ENCODE peak calls at places on chromosomes 6 and 20, in ten cellular contexts. H is PC-3, C is mesothelial cell of epicardium, K is cardiac muscle cell, Z is GM10248, B is AG10803, T is nephron progenitor cell, X is Caco-2, F is adrenal gland, S is cardiac fibroblast. J is an unnamed sample.

GRCh38 chr6:9463311-9463710 is 951.6 kb downstream of the TFAP2A start:
- DNase-seq in H (peak), C (no peak), K (no peak), Z (no peak), B (peak), T (no peak), X (no peak), F (no peak), S (peak), J (no peak)

GRCh38 chr6:157644043-157644810 is 178.8 kb upstream of the SNX9 start:
- DNase-seq in H (peak), C (no peak), K (peak), Z (no peak), B (peak), T (no peak), X (no peak), F (no peak), S (peak), J (no peak)

GRCh38 chr6:68077661-68078060 is 557.4 kb upstream of the ADGRB3 start:
- DNase-seq in H (no peak), C (no peak), K (no peak), Z (no peak), B (no peak), T (no peak), X (no peak), F (no peak), S (no peak), J (no peak)

GRCh38 chr6:89413006-89413400 is 930 bp upstream of the RRAGD start:
- DNase-seq in H (no peak), C (no peak), K (no peak), Z (no peak), B (no peak), T (no peak), X (no peak), F (no peak), S (no peak), J (no peak)

GRCh38 chr20:57986776-57987175 is 241.7 kb downstream of the ANKRD60 start:
- DNase-seq in H (no peak), C (no peak), K (no peak), Z (no peak), B (no peak), T (no peak), X (no peak), F (no peak), S (no peak), J (no peak)

GRCh38 chr20:47493175-47493953 is 8.3 kb upstream of the NCOA3 start:
- DNase-seq in H (peak), C (peak), K (peak), Z (no peak), B (peak), T (no peak), X (peak), F (peak), S (peak), J (no peak)

GRCh38 chr20:14879020-14879697 is 541.7 kb upstream of the FLRT3 start:
- DNase-seq in H (peak), C (no peak), K (peak), Z (no peak), B (peak), T (no peak), X (peak), F (no peak), S (peak), J (no peak)

GRCh38 chr20:35263609-35264223 is 14.2 kb downstream of the MMP24OS start:
- DNase-seq in H (peak), C (no peak), K (no peak), Z (no peak), B (no peak), T (no peak), X (no peak), F (no peak), S (no peak), J (no peak)

GRCh38 chr6:160297310-160297709 is 38.7 kb upstream of the SLC22A2 start:
- DNase-seq in H (peak), C (no peak), K (no peak), Z (no peak), B (no peak), T (no peak), X (peak), F (no peak), S (no peak), J (no peak)

GRCh38 chr20:47843886-47844567 is 58.7 kb upstream of the SULF2 start:
- DNase-seq in H (peak), C (no peak), K (no peak), Z (no peak), B (no peak), T (no peak), X (peak), F (no peak), S (no peak), J (no peak)

GRCh38 chr6:141498980-141499379 is 633.7 kb upstream of the GJE1 start:
- DNase-seq in H (no peak), C (no peak), K (no peak), Z (no peak), B (peak), T (no peak), X (no peak), F (no peak), S (no peak), J (no peak)

GRCh38 chr6:95518630-95519227 is 58.6 kb upstream of the MANEA start:
- DNase-seq in H (no peak), C (no peak), K (no peak), Z (no peak), B (no peak), T (no peak), X (no peak), F (no peak), S (no peak), J (no peak)

GRCh38 chr6:163173741-163174140 is 240.8 kb upstream of the QKI start:
- DNase-seq in H (no peak), C (no peak), K (no peak), Z (no peak), B (no peak), T (no peak), X (no peak), F (no peak), S (no peak), J (no peak)

GRCh38 chr6:166866839-166867637 is 89.3 kb downstream of the RNASET2 start:
- DNase-seq in H (no peak), C (no peak), K (no peak), Z (no peak), B (no peak), T (no peak), X (no peak), F (no peak), S (no peak), J (no peak)

GRCh38 chr20:49420811-49421295 is 61.6 kb downstream of the KCNB1 start:
- DNase-seq in H (no peak), C (no peak), K (peak), Z (no peak), B (no peak), T (no peak), X (no peak), F (no peak), S (peak), J (no peak)
- TF ChIP-seq CTCF in H (no peak), C (no peak), K (no peak), Z (no peak), B (no peak), T (no peak), X (no peak), F (no peak), S (no peak), J (no peak)

GRCh38 chr20:49507741-49508434 is 25.4 kb upstream of the KCNB1 start:
- DNase-seq in H (no peak), C (no peak), K (no peak), Z (no peak), B (no peak), T (no peak), X (no peak), F (no peak), S (no peak), J (no peak)

GRCh38 chr20:49501917-49502316 is 19.4 kb upstream of the KCNB1 start:
- DNase-seq in H (peak), C (no peak), K (peak), Z (no peak), B (peak), T (no peak), X (peak), F (no peak), S (peak), J (no peak)

GRCh38 chr20:49510562-49511117 is 28.2 kb upstream of the KCNB1 start:
- DNase-seq in H (peak), C (no peak), K (peak), Z (no peak), B (peak), T (no peak), X (peak), F (peak), S (peak), J (no peak)

GRCh38 chr20:49508435-49509199 is 26.1 kb upstream of the KCNB1 start:
- DNase-seq in H (peak), C (no peak), K (peak), Z (peak), B (peak), T (peak), X (peak), F (no peak), S (peak), J (peak)

DNA sequence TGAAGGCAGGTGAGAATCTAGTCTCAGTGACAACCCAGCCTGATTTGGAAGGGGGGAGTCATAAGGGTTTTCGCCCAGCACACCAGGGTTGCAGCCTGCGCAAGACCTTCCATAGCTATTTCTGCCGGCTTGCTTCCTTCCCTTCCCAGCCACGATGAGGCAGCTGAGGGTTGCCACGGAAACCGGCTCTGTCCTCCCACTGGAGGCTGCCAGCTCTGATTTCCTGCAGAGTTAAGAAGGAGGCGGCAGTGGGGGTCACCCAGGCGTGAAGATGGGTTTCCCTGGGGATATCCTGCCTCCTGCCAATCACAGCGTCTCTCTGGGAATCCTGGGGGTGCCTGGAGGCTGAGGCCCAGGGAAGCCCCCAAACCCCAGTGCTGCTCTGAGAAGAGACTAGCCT is 23.1 kb upstream of the KCNB1 start:
- DNase-seq in H (no peak), C (no peak), K (peak), Z (no peak), B (peak), T (peak), X (peak), F (peak), S (peak), J (peak)
- TF ChIP-seq CTCF in H (no peak), C (no peak), K (no peak), Z (no peak), B (no peak), T (no peak), X (no peak), F (no peak), S (no peak), J (no peak)

GRCh38 chr6:127191716-127192115 is 73.2 kb downstream of the RSPO3 start:
- DNase-seq in H (no peak), C (no peak), K (no peak), Z (no peak), B (peak), T (no peak), X (no peak), F (no peak), S (no peak), J (no peak)

GRCh38 chr6:127188752-127189151 is 70.3 kb downstream of the RSPO3 start:
- DNase-seq in H (no peak), C (no peak), K (no peak), Z (no peak), B (no peak), T (no peak), X (no peak), F (no peak), S (no peak), J (no peak)

GRCh38 chr6:127192911-127193503 is 73.7 kb upstream of the RNF146 start:
- DNase-seq in H (no peak), C (no peak), K (peak), Z (no peak), B (peak), T (no peak), X (no peak), F (no peak), S (peak), J (no peak)

GRCh38 chr6:127186889-127187288 is 68.4 kb downstream of the RSPO3 start:
- DNase-seq in H (peak), C (no peak), K (no peak), Z (peak), B (no peak), T (peak), X (peak), F (peak), S (peak), J (peak)

GRCh38 chr6:127190552-127190951 is 72.1 kb downstream of the RSPO3 start:
- DNase-seq in H (peak), C (no peak), K (peak), Z (no peak), B (peak), T (no peak), X (no peak), F (no peak), S (peak), J (no peak)
- TF ChIP-seq CTCF in H (peak), C (no peak), K (peak), Z (peak), B (peak), T (peak), X (peak), F (peak), S (peak), J (peak)

DNA sequence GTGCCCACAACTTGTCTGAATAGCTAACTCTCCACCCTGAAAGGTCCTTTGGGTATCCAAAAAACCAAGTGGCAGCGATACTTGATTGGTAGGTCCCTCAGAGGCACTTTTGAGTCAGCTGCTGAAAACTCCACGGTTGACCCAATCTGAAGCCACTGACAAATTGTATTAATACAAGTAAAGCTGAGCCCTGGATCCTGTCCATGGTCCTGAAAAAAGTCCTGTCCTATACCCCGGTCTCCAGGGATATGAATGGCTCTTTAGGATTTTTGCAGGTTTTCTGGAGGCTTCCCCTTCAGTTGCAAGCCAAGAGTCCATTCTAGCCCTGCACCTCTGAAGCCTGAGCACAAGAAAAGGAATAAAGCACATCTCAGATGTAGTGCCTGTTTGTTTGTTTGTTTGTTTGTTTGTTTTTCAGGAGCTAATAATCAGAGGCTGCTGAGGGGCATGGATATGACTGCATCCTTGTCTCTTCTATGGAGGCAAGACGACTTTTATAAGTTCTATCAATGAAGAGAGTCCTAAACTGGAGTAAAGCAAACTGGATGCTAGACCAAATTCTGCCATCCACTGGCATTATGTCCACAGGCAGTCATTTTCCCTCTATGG is 1.7 kb upstream of the SLC12A5 start:
- DNase-seq in H (peak), C (peak), K (peak), Z (no peak), B (peak), T (peak), X (peak), F (peak), S (peak), J (peak)
- TF ChIP-seq CTCF in H (no peak), C (no peak), K (no peak), Z (no peak), B (no peak), T (no peak), X (no peak), F (no peak), S (no peak), J (no peak)

DNA sequence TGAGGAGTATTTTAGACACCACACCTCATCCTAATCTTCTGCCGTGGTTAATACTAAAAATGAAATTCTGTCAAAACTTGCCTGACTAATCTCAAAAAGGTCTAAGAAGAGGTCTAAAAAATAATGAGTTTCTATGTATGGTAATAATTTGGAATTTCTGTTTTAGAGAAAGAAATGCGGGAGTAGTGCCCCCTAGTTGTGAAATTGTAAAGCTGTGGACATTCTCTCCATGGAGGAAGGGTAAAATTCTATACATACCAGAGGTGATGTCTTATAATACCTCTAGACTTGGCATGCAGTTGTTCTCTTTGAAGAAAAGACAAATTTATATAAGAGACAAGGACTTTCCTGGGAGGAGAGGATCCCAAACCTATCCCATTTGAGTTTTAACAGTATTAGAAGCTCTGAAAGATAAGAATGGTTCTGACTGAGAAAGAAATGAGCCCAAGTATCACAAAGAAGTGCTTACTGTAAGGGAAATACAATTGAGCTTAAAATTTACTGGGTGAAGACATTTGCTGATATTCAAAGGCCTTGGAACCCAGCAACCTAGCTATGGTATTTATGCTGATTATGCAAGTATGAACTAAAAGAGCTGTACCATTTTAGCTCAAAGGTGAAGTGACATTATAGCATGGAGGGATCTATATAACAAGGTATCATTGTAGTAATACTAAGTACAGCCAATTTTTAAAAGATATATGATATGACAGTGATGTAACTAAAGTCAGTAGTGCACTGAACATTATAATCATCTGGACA is 5.1 kb upstream of the EPHA7 start:
- DNase-seq in H (peak), C (no peak), K (peak), Z (no peak), B (no peak), T (peak), X (no peak), F (no peak), S (peak), J (no peak)
- TF ChIP-seq CTCF in H (peak), C (peak), K (peak), Z (peak), B (peak), T (peak), X (peak), F (peak), S (peak), J (peak)

DNA sequence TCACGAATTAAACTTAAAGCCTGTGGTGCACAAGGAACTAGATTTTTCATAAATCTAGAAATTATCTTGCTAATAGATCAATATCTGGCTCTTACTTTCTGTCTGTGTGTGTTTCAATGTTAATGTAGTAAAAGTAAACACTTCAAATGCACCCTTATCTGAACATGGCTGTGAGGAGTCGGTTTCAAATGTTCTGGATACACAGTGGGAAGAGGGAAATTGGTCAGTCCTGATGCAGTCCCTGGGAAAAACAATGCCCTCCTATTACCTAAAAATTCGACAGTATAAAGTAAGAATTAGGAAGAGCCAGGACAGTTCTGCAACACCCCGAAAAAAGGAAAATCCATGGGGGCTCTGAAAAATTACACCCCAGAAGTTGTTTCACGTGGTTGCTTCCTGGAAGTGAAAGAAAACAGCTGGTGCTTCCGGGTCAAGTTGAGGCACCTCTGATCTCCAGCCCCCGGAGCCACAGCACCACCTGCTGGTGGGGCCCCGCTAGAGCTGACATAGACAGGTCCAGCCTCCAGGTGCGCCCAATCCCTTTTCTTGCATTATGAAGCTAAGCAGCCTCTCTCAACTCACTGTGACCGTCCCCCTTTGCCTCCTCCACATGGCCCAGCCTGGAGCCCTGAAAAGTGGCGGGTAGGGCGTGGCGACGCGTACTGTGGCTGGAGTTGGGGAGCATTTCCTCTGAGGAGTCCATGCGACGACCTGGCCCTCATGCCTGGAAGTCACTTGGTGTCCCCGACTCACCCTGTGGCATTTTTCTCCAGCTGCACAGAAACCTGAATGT is 8.3 kb downstream of the SEMG2 start:
- DNase-seq in H (peak), C (no peak), K (peak), Z (peak), B (no peak), T (no peak), X (peak), F (no peak), S (peak), J (no peak)
- TF ChIP-seq CTCF in H (peak), C (no peak), K (peak), Z (peak), B (peak), T (no peak), X (peak), F (no peak), S (peak), J (peak)

J was measured in neural crest cell.